ENCODE peak calls at places on chromosomes 5 and 9, in four cellular contexts. L is DMS153, G is OCI-M1, D is astrocyte of the spinal cord. U is an unnamed sample.

GRCh38 chr5:103744159-103744558 is 181.6 kb upstream of the NUDT12 start:
- DNase-seq in L (no peak), G (peak), D (peak), U (peak)

GRCh38 chr9:87122947-87123685 is 175.8 kb upstream of the GAS1 start:
- DNase-seq in L (no peak), G (no peak), D (peak), U (peak)

GRCh38 chr5:159257007-159257406 is 6.1 kb upstream of the UBLCP1 start:
- DNase-seq in L (no peak), G (no peak), D (no peak), U (no peak)

GRCh38 chr5:89275206-89275605 is 392.2 kb upstream of the MEF2C start:
- DNase-seq in L (no peak), G (no peak), D (no peak), U (no peak)

GRCh38 chr9:71760901-71761300 is 7.4 kb downstream of the CEMIP2 start:
- DNase-seq in L (peak), G (no peak), D (no peak), U (no peak)

GRCh38 chr5:15452780-15453179 is 47.2 kb upstream of the FBXL7 start:
- DNase-seq in L (no peak), G (no peak), D (peak), U (peak)

GRCh38 chr9:83509372-83509771 is 28.8 kb downstream of the FRMD3 start:
- DNase-seq in L (no peak), G (no peak), D (peak), U (no peak)

GRCh38 chr9:70134360-70134759 is 90.7 kb downstream of the MAMDC2 start:
- DNase-seq in L (no peak), G (no peak), D (no peak), U (no peak)

GRCh38 chr5:98349251-98349989 is 424.0 kb upstream of the RGMB start:
- DNase-seq in L (no peak), G (peak), D (peak), U (peak)

GRCh38 chr9:125990793-125991220 is 243.6 kb downstream of the PBX3 start:
- DNase-seq in L (no peak), G (no peak), D (no peak), U (no peak)

GRCh38 chr9:136859821-136860269 is 6.3 kb downstream of the EDF1 start:
- DNase-seq in L (no peak), G (no peak), D (no peak), U (no peak)

U was measured in Daoy.